ENCODE peak calls at places on chromosomes 7 and 10, in eight cellular contexts. One of them, this sample, is unnamed.

GRCh38 chr10:127207081-127207480 is 10.7 kb upstream of the INSYN2A start:
- DNase-seq in GM13977: no peak
- DNase-seq in K562: no peak
- DNase-seq in mesendoderm: no peak
- DNase-seq in colonic mucosa: no peak
- DNase-seq in stimulated activated naive CD8-positive, alpha-beta T cell treated with anti-CD3 and anti-CD28 coated beads, Interleukin-15, amount 100 ng/mL, for 72 hours: no peak
- DNase-seq in lower leg skin: no peak
- DNase-seq in amygdala: no peak
- DNase-seq in this sample: no peak

GRCh38 chr7:94632338-94633024 is 23.5 kb downstream of the SGCE start:
- DNase-seq in colonic mucosa: no peak
- DNase-seq in lower leg skin: no peak
- DNase-seq in stimulated activated naive CD8-positive, alpha-beta T cell treated with anti-CD3 and anti-CD28 coated beads, Interleukin-15, amount 100 ng/mL, for 72 hours: no peak
- DNase-seq in GM13977: peak
- DNase-seq in K562: no peak
- DNase-seq in mesendoderm: peak
- DNase-seq in amygdala: no peak
- DNase-seq in this sample: peak

GRCh38 chr7:880450-880849 is 4.1 kb downstream of the GET4 start:
- DNase-seq in colonic mucosa: no peak
- DNase-seq in GM13977: no peak
- DNase-seq in amygdala: no peak
- DNase-seq in K562: no peak
- DNase-seq in lower leg skin: no peak
- DNase-seq in stimulated activated naive CD8-positive, alpha-beta T cell treated with anti-CD3 and anti-CD28 coated beads, Interleukin-15, amount 100 ng/mL, for 72 hours: no peak
- DNase-seq in mesendoderm: no peak
- DNase-seq in this sample: no peak

GRCh38 chr10:43239756-43240155 is 27.1 kb downstream of the RASGEF1A start:
- DNase-seq in mesendoderm: no peak
- DNase-seq in amygdala: no peak
- DNase-seq in GM13977: no peak
- DNase-seq in lower leg skin: no peak
- DNase-seq in stimulated activated naive CD8-positive, alpha-beta T cell treated with anti-CD3 and anti-CD28 coated beads, Interleukin-15, amount 100 ng/mL, for 72 hours: no peak
- DNase-seq in colonic mucosa: no peak
- DNase-seq in K562: no peak
- DNase-seq in this sample: no peak

GRCh38 chr7:140214075-140214684 is 37.4 kb upstream of the KDM7A start:
- DNase-seq in stimulated activated naive CD8-positive, alpha-beta T cell treated with anti-CD3 and anti-CD28 coated beads, Interleukin-15, amount 100 ng/mL, for 72 hours: no peak
- DNase-seq in amygdala: no peak
- DNase-seq in colonic mucosa: peak
- DNase-seq in lower leg skin: peak
- DNase-seq in K562: no peak
- DNase-seq in GM13977: no peak
- DNase-seq in mesendoderm: no peak
- DNase-seq in this sample: peak

GRCh38 chr10:98246911-98247820 is 20.8 kb downstream of the LOXL4 start:
- DNase-seq in stimulated activated naive CD8-positive, alpha-beta T cell treated with anti-CD3 and anti-CD28 coated beads, Interleukin-15, amount 100 ng/mL, for 72 hours: no peak
- DNase-seq in mesendoderm: no peak
- DNase-seq in lower leg skin: no peak
- DNase-seq in amygdala: no peak
- DNase-seq in K562: no peak
- DNase-seq in colonic mucosa: no peak
- DNase-seq in GM13977: no peak
- DNase-seq in this sample: peak

GRCh38 chr10:101016814-101017213 is 14.1 kb downstream of the PDZD7 start:
- DNase-seq in lower leg skin: no peak
- DNase-seq in mesendoderm: no peak
- DNase-seq in K562: no peak
- DNase-seq in colonic mucosa: no peak
- DNase-seq in GM13977: no peak
- DNase-seq in amygdala: no peak
- DNase-seq in stimulated activated naive CD8-positive, alpha-beta T cell treated with anti-CD3 and anti-CD28 coated beads, Interleukin-15, amount 100 ng/mL, for 72 hours: no peak
- DNase-seq in this sample: no peak

GRCh38 chr10:126369125-126369708 is 19.1 kb downstream of the ADAM12 start:
- DNase-seq in colonic mucosa: no peak
- DNase-seq in lower leg skin: no peak
- DNase-seq in GM13977: no peak
- DNase-seq in K562: no peak
- DNase-seq in stimulated activated naive CD8-positive, alpha-beta T cell treated with anti-CD3 and anti-CD28 coated beads, Interleukin-15, amount 100 ng/mL, for 72 hours: no peak
- DNase-seq in mesendoderm: no peak
- DNase-seq in amygdala: no peak
- DNase-seq in this sample: peak

GRCh38 chr10:86646532-86646931 is 7.8 kb upstream of the OPN4 start:
- DNase-seq in colonic mucosa: no peak
- DNase-seq in amygdala: no peak
- DNase-seq in mesendoderm: no peak
- DNase-seq in GM13977: no peak
- DNase-seq in lower leg skin: peak
- DNase-seq in stimulated activated naive CD8-positive, alpha-beta T cell treated with anti-CD3 and anti-CD28 coated beads, Interleukin-15, amount 100 ng/mL, for 72 hours: no peak
- DNase-seq in K562: no peak
- DNase-seq in this sample: no peak

GRCh38 chr7:155377071-155377836 is 79.6 kb downstream of the INSIG1 start:
- DNase-seq in lower leg skin: no peak
- DNase-seq in GM13977: no peak
- DNase-seq in K562: no peak
- DNase-seq in amygdala: no peak
- DNase-seq in stimulated activated naive CD8-positive, alpha-beta T cell treated with anti-CD3 and anti-CD28 coated beads, Interleukin-15, amount 100 ng/mL, for 72 hours: no peak
- DNase-seq in mesendoderm: no peak
- DNase-seq in colonic mucosa: no peak
- DNase-seq in this sample: no peak

GRCh38 chr10:72026251-72026650 is 62.1 kb downstream of the CHST3 start:
- DNase-seq in lower leg skin: no peak
- DNase-seq in colonic mucosa: no peak
- DNase-seq in stimulated activated naive CD8-positive, alpha-beta T cell treated with anti-CD3 and anti-CD28 coated beads, Interleukin-15, amount 100 ng/mL, for 72 hours: no peak
- DNase-seq in K562: no peak
- DNase-seq in mesendoderm: no peak
- DNase-seq in amygdala: no peak
- DNase-seq in GM13977: no peak
- DNase-seq in this sample: no peak

GRCh38 chr7:28315565-28316420 is 96.5 kb upstream of the CREB5 start:
- DNase-seq in amygdala: no peak
- DNase-seq in mesendoderm: peak
- DNase-seq in lower leg skin: peak
- DNase-seq in colonic mucosa: no peak
- DNase-seq in GM13977: no peak
- DNase-seq in K562: no peak
- DNase-seq in stimulated activated naive CD8-positive, alpha-beta T cell treated with anti-CD3 and anti-CD28 coated beads, Interleukin-15, amount 100 ng/mL, for 72 hours: no peak
- DNase-seq in this sample: peak

GRCh38 chr7:128725524-128725923 is 13.6 kb upstream of the CALU start:
- DNase-seq in stimulated activated naive CD8-positive, alpha-beta T cell treated with anti-CD3 and anti-CD28 coated beads, Interleukin-15, amount 100 ng/mL, for 72 hours: no peak
- DNase-seq in K562: peak
- DNase-seq in mesendoderm: no peak
- DNase-seq in GM13977: no peak
- DNase-seq in colonic mucosa: no peak
- DNase-seq in lower leg skin: no peak
- DNase-seq in amygdala: no peak
- DNase-seq in this sample: no peak

GRCh38 chr7:129530881-129531391 is 28.6 kb downstream of the SMKR1 start:
- DNase-seq in GM13977: no peak
- DNase-seq in stimulated activated naive CD8-positive, alpha-beta T cell treated with anti-CD3 and anti-CD28 coated beads, Interleukin-15, amount 100 ng/mL, for 72 hours: peak
- DNase-seq in mesendoderm: peak
- DNase-seq in amygdala: no peak
- DNase-seq in colonic mucosa: no peak
- DNase-seq in lower leg skin: no peak
- DNase-seq in K562: no peak
- DNase-seq in this sample: no peak

This sample was measured in NCI-H69.